ENCODE peak calls at places on chromosome 4, in seven cellular contexts. J, E, R, Q, H, M and B are unnamed samples.

GRCh38 chr4:138666366-138666765 is 349.2 kb upstream of the NOCT start:
- DNase-seq in E (no peak), M (no peak), R (no peak), Q (no peak), J (no peak), H (no peak), B (no peak)

GRCh38 chr4:153018716-153019115 is 82.6 kb downstream of the FHDC1 start:
- DNase-seq in R (no peak), H (no peak), Q (no peak), E (no peak), M (no peak), J (no peak), B (no peak)

GRCh38 chr4:24876431-24876830 is 36.4 kb downstream of the CCDC149 start:
- DNase-seq in H (no peak), R (no peak), Q (no peak), M (no peak), E (no peak), J (no peak), B (no peak)

GRCh38 chr4:159010100-159010499 is 92.8 kb upstream of the RAPGEF2 start:
- DNase-seq in J (no peak), E (no peak), H (no peak), M (no peak), R (no peak), Q (no peak), B (no peak)

GRCh38 chr4:165331316-165331715 is 3.8 kb downstream of the MSMO1 start:
- DNase-seq in R (no peak), Q (no peak), J (no peak), E (no peak), M (no peak), H (no peak), B (peak; percentile 74)

GRCh38 chr4:91758487-91758886 is 545.3 kb upstream of the GRID2 start:
- DNase-seq in Q (no peak), M (no peak), E (no peak), H (no peak), R (no peak), J (no peak), B (peak; percentile 67)

GRCh38 chr4:161937151-161937550 is 226.6 kb downstream of the FSTL5 start:
- DNase-seq in J (no peak), H (no peak), E (no peak), Q (no peak), M (no peak), R (no peak), B (no peak)

GRCh38 chr4:174273960-174274359 is 9.5 kb downstream of the FBXO8 start:
- DNase-seq in R (no peak), H (no peak), E (no peak), M (no peak), Q (no peak), J (no peak), B (no peak)

GRCh38 chr4:78954048-78954666 is 14.9 kb upstream of the PAQR3 start:
- DNase-seq in J (peak; percentile 56), H (no peak), R (no peak), E (no peak), M (no peak), Q (no peak), B (peak; percentile 35)

GRCh38 chr4:75080888-75081287 is 148.0 kb downstream of the PARM1 start:
- DNase-seq in E (no peak), Q (no peak), J (no peak), H (no peak), R (no peak), M (no peak), B (no peak)

GRCh38 chr4:79164961-79165610 is 160.8 kb downstream of the NAA11 start:
- DNase-seq in M (no peak), Q (no peak), R (no peak), H (no peak), E (no peak), J (no peak), B (no peak)

GRCh38 chr4:119526786-119527550 is 101.6 kb downstream of the PDE5A start:
- DNase-seq in R (no peak), Q (no peak), H (no peak), J (no peak), M (no peak), E (no peak), B (no peak)

GRCh38 chr4:40656221-40656863 is 26.7 kb upstream of the RBM47 start:
- DNase-seq in J (no peak), E (no peak), H (no peak), R (no peak), Q (no peak), M (no peak), B (no peak)

GRCh38 chr4:36088542-36088941 is 155.8 kb downstream of the ARAP2 start:
- DNase-seq in R (no peak), E (no peak), J (no peak), H (no peak), M (no peak), Q (no peak), B (no peak)

GRCh38 chr4:2962614-2963184 is 507 bp downstream of the NOP14 start:
- DNase-seq in H (no peak), R (no peak), E (no peak), Q (no peak), M (peak; percentile 57), J (peak; percentile 66), B (peak; percentile 86)

GRCh38 chr4:159070742-159071141 is 32.1 kb upstream of the RAPGEF2 start:
- DNase-seq in E (no peak), H (no peak), R (no peak), Q (no peak), J (no peak), M (no peak), B (no peak)

GRCh38 chr4:141463678-141464077 is 172.7 kb upstream of the IL15 start:
- DNase-seq in Q (no peak), R (no peak), J (no peak), E (no peak), H (no peak), M (no peak), B (no peak)

GRCh38 chr4:133996431-133997121 is 205.0 kb downstream of the PABPC4L start:
- DNase-seq in R (no peak), E (no peak), J (no peak), M (no peak), H (no peak), Q (no peak), B (no peak)

GRCh38 chr4:185839204-185839712 is 27.3 kb upstream of the SORBS2 start:
- DNase-seq in J (peak; percentile 90), H (no peak), M (no peak), R (no peak), E (no peak), Q (no peak), B (peak; percentile 85)

GRCh38 chr4:167308876-167309275 is 74.6 kb upstream of the SPOCK3 start:
- DNase-seq in J (no peak), Q (no peak), R (no peak), M (no peak), E (no peak), H (no peak), B (no peak)

GRCh38 chr4:23333946-23334878 is 555.6 kb downstream of the PPARGC1A start:
- DNase-seq in H (no peak), Q (peak; percentile 75), J (peak; percentile 61), E (peak; percentile 20), M (peak; percentile 41), R (no peak), B (peak; percentile 52)

GRCh38 chr4:27048350-27049100 is 187.9 kb downstream of the STIM2 start:
- DNase-seq in E (no peak), R (no peak), J (no peak), Q (no peak), H (no peak), M (no peak), B (peak; percentile 56)

GRCh38 chr4:10034136-10034535 is 12.8 kb upstream of the SLC2A9 start:
- DNase-seq in H (no peak), R (no peak), E (no peak), M (no peak), J (no peak), Q (no peak), B (no peak)

GRCh38 chr4:16196482-16197393 is 29.5 kb downstream of the TAPT1 start:
- DNase-seq in M (no peak), J (no peak), H (no peak), R (no peak), E (no peak), Q (peak; percentile 26), B (no peak)

GRCh38 chr4:182286936-182287335 is 43.7 kb downstream of the TENM3 start:
- DNase-seq in J (no peak), R (no peak), M (no peak), E (no peak), Q (no peak), H (no peak), B (no peak)

GRCh38 chr4:163473576-163473975 is at the start of gene TKTL2:
- DNase-seq in J (no peak), R (no peak), M (no peak), Q (no peak), E (no peak), H (no peak), B (no peak)

GRCh38 chr4:173507471-173508385 is 22.3 kb downstream of the HAND2 start:
- DNase-seq in H (no peak), Q (no peak), R (no peak), E (no peak), M (no peak), J (no peak), B (no peak)

GRCh38 chr4:107034091-107034698 is 1.9 kb downstream of the DKK2 start:
- DNase-seq in R (no peak), Q (no peak), M (no peak), E (peak; percentile 5), H (no peak), J (peak; percentile 75), B (no peak)

GRCh38 chr4:8343967-8344331 is 74.4 kb downstream of the HTRA3 start:
- DNase-seq in R (no peak), M (no peak), E (no peak), Q (no peak), H (no peak), J (no peak), B (no peak)

GRCh38 chr4:3073158-3074077 is 920 bp downstream of the HTT-AS start:
- DNase-seq in Q (no peak), J (peak; percentile 45), H (peak; percentile 6), M (no peak), E (peak; percentile 6), R (peak; percentile 7), B (no peak)

GRCh38 chr4:22991576-22991975 is 298.8 kb downstream of the GBA3 start:
- DNase-seq in Q (no peak), J (no peak), R (no peak), H (no peak), E (no peak), M (no peak), B (no peak)

GRCh38 chr4:150176559-150176958 is 98.3 kb downstream of the DCLK2 start:
- DNase-seq in E (no peak), H (no peak), M (no peak), R (no peak), J (no peak), Q (no peak), B (no peak)

GRCh38 chr4:108204518-108204917 is 35.8 kb upstream of the LEF1 start:
- DNase-seq in M (no peak), R (no peak), E (no peak), J (no peak), Q (no peak), H (no peak), B (no peak)

GRCh38 chr4:30863031-30863430 is 142.9 kb downstream of the PCDH7 start:
- DNase-seq in M (no peak), E (no peak), Q (no peak), H (no peak), R (no peak), J (no peak), B (no peak)

GRCh38 chr4:156173481-156173880 is 219.8 kb upstream of the CTSO start:
- DNase-seq in H (no peak), E (no peak), Q (no peak), R (no peak), J (no peak), M (no peak), B (no peak)

GRCh38 chr4:126986828-126987227 is 645.9 kb upstream of the INTU start:
- DNase-seq in E (no peak), H (no peak), Q (no peak), M (no peak), J (no peak), R (no peak), B (peak; percentile 42)

GRCh38 chr4:19961092-19961491 is 290.6 kb upstream of the SLIT2 start:
- DNase-seq in M (no peak), E (no peak), R (no peak), J (no peak), Q (no peak), H (no peak), B (no peak)

GRCh38 chr4:8319731-8320385 is 50.3 kb downstream of the HTRA3 start:
- DNase-seq in M (peak; percentile 68), R (no peak), E (no peak), Q (no peak), J (no peak), H (no peak), B (no peak)